ENCODE peak calls at places on chromosome 4, in six cellular contexts. K is aorta; U is psoas muscle; F is left cardiac atrium; D is activated CD4-positive, alpha-beta T cell treated with anti-CD3 and anti-CD28 coated beads for 36 hours; J is sciatic nerve. B is an unnamed sample.

GRCh38 chr4:2948895-2949781 is 14.1 kb downstream of the NOP14 start:
- ATAC-seq in K (no peak), U (peak; percentile 69), F (peak; percentile 37), D (peak; percentile 76), J (peak; percentile 37), B (peak; percentile 69)

GRCh38 chr4:114257516-114257915 is 278.1 kb upstream of the ARSJ start:
- ATAC-seq in K (no peak), U (no peak), F (no peak), D (no peak), J (no peak), B (no peak)

GRCh38 chr4:24968992-24969391 is 56.1 kb upstream of the CCDC149 start:
- ATAC-seq in K (no peak), U (no peak), F (no peak), D (no peak), J (no peak), B (no peak)

GRCh38 chr4:3827616-3828492 is 61.7 kb downstream of the ADRA2C start:
- ATAC-seq in K (peak; percentile 82), U (peak; percentile 59), F (peak; percentile 92), D (no peak), J (peak; percentile 71), B (no peak)

GRCh38 chr4:75831856-75832405 is 70.3 kb downstream of the PPEF2 start:
- ATAC-seq in K (no peak), U (no peak), F (peak; percentile 47), D (no peak), J (peak; percentile 59), B (no peak)

GRCh38 chr4:5212255-5213032 is 161.2 kb downstream of the STK32B start:
- ATAC-seq in K (no peak), U (no peak), F (no peak), D (no peak), J (no peak), B (no peak)

GRCh38 chr4:83259586-83259985 is 25.0 kb downstream of the COQ2 start:
- ATAC-seq in K (no peak), U (peak; percentile 86), F (no peak), D (no peak), J (no peak), B (no peak)

GRCh38 chr4:13368262-13368661 is 115.9 kb downstream of the RAB28 start:
- ATAC-seq in K (no peak), U (no peak), F (no peak), D (no peak), J (no peak), B (no peak)

GRCh38 chr4:37604464-37604863 is 81.7 kb downstream of the RELL1 start:
- ATAC-seq in K (no peak), U (no peak), F (no peak), D (peak; percentile 47), J (no peak), B (peak; percentile 42)

GRCh38 chr4:118032691-118033090 is 1.6 kb upstream of the NDST3 start:
- ATAC-seq in K (no peak), U (no peak), F (peak; percentile 35), D (no peak), J (no peak), B (no peak)

GRCh38 chr4:108980455-108981239 is 217.8 kb upstream of the ETNPPL start:
- ATAC-seq in K (no peak), U (no peak), F (no peak), D (no peak), J (no peak), B (peak; percentile 38)

GRCh38 chr4:77040856-77041576 is 34.8 kb downstream of the CCNI start:
- ATAC-seq in K (no peak), U (no peak), F (peak; percentile 17), D (no peak), J (no peak), B (no peak)

GRCh38 chr4:37008199-37008598 is 236.3 kb upstream of the NWD2 start:
- ATAC-seq in K (peak; percentile 44), U (no peak), F (no peak), D (no peak), J (no peak), B (no peak)

GRCh38 chr4:162352580-162353107 is 188.8 kb upstream of the FSTL5 start:
- ATAC-seq in K (no peak), U (peak; percentile 58), F (peak; percentile 35), D (no peak), J (no peak), B (no peak)

GRCh38 chr4:185717018-185717726 is 94.8 kb downstream of the SORBS2 start:
- ATAC-seq in K (no peak), U (no peak), F (peak; percentile 36), D (no peak), J (no peak), B (no peak)

GRCh38 chr4:68613752-68614151 is 37.6 kb upstream of the UGT2B17 start:
- ATAC-seq in K (no peak), U (no peak), F (no peak), D (no peak), J (no peak), B (no peak)

GRCh38 chr4:41784191-41784979 is 35.9 kb upstream of the PHOX2B start:
- ATAC-seq in K (no peak), U (no peak), F (no peak), D (no peak), J (no peak), B (no peak)

GRCh38 chr4:54395013-54395527 is 166.0 kb downstream of the PDGFRA start:
- ATAC-seq in K (no peak), U (no peak), F (no peak), D (no peak), J (no peak), B (peak; percentile 57)

GRCh38 chr4:158172558-158173258 is at the start of gene GASK1B:
- ATAC-seq in K (peak; percentile 53), U (peak; percentile 52), F (peak; percentile 48), D (peak; percentile 36), J (peak; percentile 61), B (no peak)

B was measured in activated T-helper 17 cell treated with anti-CD3 and anti-CD28 coated beads, Interleukin-2, amount 50 U/mL, for 72 hours.